ENCODE peak calls at places on chromosomes 5 and 9, in eight cellular contexts. One of them, this sample, is unnamed.

GRCh38 chr9:18490591-18491370 is 16.8 kb downstream of the ADAMTSL1 start:
- DNase-seq in KBM-7: no peak
- DNase-seq in ELR: peak; percentile 100
- DNase-seq in AG09319: peak; percentile 86
- DNase-seq in body of pancreas: peak; percentile 26
- DNase-seq in H9: no peak
- DNase-seq in GM23338: no peak
- DNase-seq in iPS-NIHi11: no peak
- DNase-seq in this sample: peak; percentile 86

GRCh38 chr5:180689071-180689694 is 39.8 kb upstream of the FLT4 start:
- DNase-seq in KBM-7: no peak
- DNase-seq in ELR: no peak
- DNase-seq in AG09319: no peak
- DNase-seq in body of pancreas: no peak
- DNase-seq in H9: no peak
- DNase-seq in GM23338: no peak
- DNase-seq in iPS-NIHi11: no peak
- DNase-seq in this sample: no peak

GRCh38 chr9:27626629-27627564 is 53.6 kb upstream of the C9orf72 start:
- DNase-seq in KBM-7: no peak
- DNase-seq in ELR: no peak
- DNase-seq in AG09319: no peak
- DNase-seq in body of pancreas: no peak
- DNase-seq in H9: no peak
- DNase-seq in GM23338: peak; percentile 57
- DNase-seq in iPS-NIHi11: peak; percentile 21
- DNase-seq in this sample: no peak

GRCh38 chr5:133531634-133532033 is 80.7 kb downstream of the FSTL4 start:
- DNase-seq in KBM-7: no peak
- DNase-seq in ELR: no peak
- DNase-seq in AG09319: no peak
- DNase-seq in body of pancreas: no peak
- DNase-seq in H9: no peak
- DNase-seq in GM23338: no peak
- DNase-seq in iPS-NIHi11: no peak
- DNase-seq in this sample: no peak

GRCh38 chr5:134784946-134785620 is 26.5 kb downstream of the DDX46 start:
- DNase-seq in KBM-7: no peak
- DNase-seq in ELR: peak; percentile 73
- DNase-seq in AG09319: peak; percentile 29
- DNase-seq in body of pancreas: no peak
- DNase-seq in H9: no peak
- DNase-seq in GM23338: peak; percentile 27
- DNase-seq in iPS-NIHi11: peak; percentile 31
- DNase-seq in this sample: no peak

GRCh38 chr9:122265265-122265900 is 701 bp downstream of the MRRF start:
- DNase-seq in KBM-7: no peak
- DNase-seq in ELR: peak; percentile 52
- DNase-seq in AG09319: no peak
- DNase-seq in body of pancreas: no peak
- DNase-seq in H9: peak; percentile 28
- DNase-seq in GM23338: peak; percentile 44
- DNase-seq in iPS-NIHi11: no peak
- DNase-seq in this sample: no peak

GRCh38 chr9:91948423-91949292 is 1.4 kb downstream of the ROR2 start:
- DNase-seq in KBM-7: no peak
- DNase-seq in ELR: peak; percentile 62
- DNase-seq in AG09319: no peak
- DNase-seq in body of pancreas: peak; percentile 51
- DNase-seq in H9: peak; percentile 77
- DNase-seq in GM23338: peak; percentile 88
- DNase-seq in iPS-NIHi11: peak; percentile 73
- DNase-seq in this sample: peak; percentile 77

GRCh38 chr5:34626036-34626435 is 30.1 kb upstream of the RAI14 start:
- DNase-seq in KBM-7: no peak
- DNase-seq in ELR: peak; percentile 97
- DNase-seq in AG09319: no peak
- DNase-seq in body of pancreas: no peak
- DNase-seq in H9: no peak
- DNase-seq in GM23338: no peak
- DNase-seq in iPS-NIHi11: no peak
- DNase-seq in this sample: no peak

GRCh38 chr5:128273736-128274135 is 190.2 kb downstream of the SLC12A2 start:
- DNase-seq in KBM-7: no peak
- DNase-seq in ELR: no peak
- DNase-seq in AG09319: no peak
- DNase-seq in body of pancreas: no peak
- DNase-seq in H9: no peak
- DNase-seq in GM23338: no peak
- DNase-seq in iPS-NIHi11: no peak
- DNase-seq in this sample: no peak

GRCh38 chr9:118640836-118641557 is 728.2 kb downstream of the BRINP1 start:
- DNase-seq in KBM-7: no peak
- DNase-seq in ELR: peak; percentile 58
- DNase-seq in AG09319: no peak
- DNase-seq in body of pancreas: no peak
- DNase-seq in H9: no peak
- DNase-seq in GM23338: no peak
- DNase-seq in iPS-NIHi11: no peak
- DNase-seq in this sample: no peak

GRCh38 chr9:37910271-37910670 is 6.3 kb upstream of the SLC25A51 start:
- DNase-seq in KBM-7: no peak
- DNase-seq in ELR: no peak
- DNase-seq in AG09319: no peak
- DNase-seq in body of pancreas: no peak
- DNase-seq in H9: no peak
- DNase-seq in GM23338: no peak
- DNase-seq in iPS-NIHi11: no peak
- DNase-seq in this sample: no peak

GRCh38 chr5:64869419-64869818 is 100.7 kb downstream of the CWC27 start:
- DNase-seq in KBM-7: no peak
- DNase-seq in ELR: peak; percentile 88
- DNase-seq in AG09319: peak; percentile 32
- DNase-seq in body of pancreas: no peak
- DNase-seq in H9: no peak
- DNase-seq in GM23338: peak; percentile 21
- DNase-seq in iPS-NIHi11: peak; percentile 7
- DNase-seq in this sample: no peak

GRCh38 chr5:154038241-154038603 is 488 bp downstream of the FAM114A2 start:
- DNase-seq in KBM-7: no peak
- DNase-seq in ELR: peak; percentile 49
- DNase-seq in AG09319: no peak
- DNase-seq in body of pancreas: peak; percentile 37
- DNase-seq in H9: no peak
- DNase-seq in GM23338: no peak
- DNase-seq in iPS-NIHi11: peak; percentile 58
- DNase-seq in this sample: no peak

GRCh38 chr9:134725605-134725940 is 84.0 kb downstream of the COL5A1 start:
- DNase-seq in KBM-7: peak; percentile 52
- DNase-seq in ELR: no peak
- DNase-seq in AG09319: no peak
- DNase-seq in body of pancreas: no peak
- DNase-seq in H9: no peak
- DNase-seq in GM23338: no peak
- DNase-seq in iPS-NIHi11: no peak
- DNase-seq in this sample: no peak

GRCh38 chr5:115170128-115170923 is 618 bp upstream of the TRIM36 start:
- DNase-seq in KBM-7: peak; percentile 66
- DNase-seq in ELR: peak; percentile 13
- DNase-seq in AG09319: no peak
- DNase-seq in body of pancreas: no peak
- DNase-seq in H9: no peak
- DNase-seq in GM23338: peak; percentile 73
- DNase-seq in iPS-NIHi11: no peak
- DNase-seq in this sample: no peak

GRCh38 chr5:78361226-78361993 is 993 bp downstream of the SCAMP1 start:
- DNase-seq in KBM-7: peak; percentile 81
- DNase-seq in ELR: peak; percentile 82
- DNase-seq in AG09319: peak; percentile 5
- DNase-seq in body of pancreas: peak; percentile 86
- DNase-seq in H9: no peak
- DNase-seq in GM23338: peak; percentile 69
- DNase-seq in iPS-NIHi11: peak; percentile 43
- DNase-seq in this sample: peak; percentile 48

GRCh38 chr5:143649869-143650268 is 162.1 kb upstream of the HMHB1 start:
- DNase-seq in KBM-7: no peak
- DNase-seq in ELR: no peak
- DNase-seq in AG09319: peak; percentile 67
- DNase-seq in body of pancreas: no peak
- DNase-seq in H9: no peak
- DNase-seq in GM23338: no peak
- DNase-seq in iPS-NIHi11: no peak
- DNase-seq in this sample: no peak

GRCh38 chr9:92180669-92181181 is 65.5 kb upstream of the SPTLC1 start:
- DNase-seq in KBM-7: peak; percentile 54
- DNase-seq in ELR: peak; percentile 82
- DNase-seq in AG09319: peak; percentile 47
- DNase-seq in body of pancreas: peak; percentile 18
- DNase-seq in H9: no peak
- DNase-seq in GM23338: no peak
- DNase-seq in iPS-NIHi11: no peak
- DNase-seq in this sample: no peak

GRCh38 chr9:16178294-16178693 is 625.5 kb downstream of the CCDC171 start:
- DNase-seq in KBM-7: no peak
- DNase-seq in ELR: no peak
- DNase-seq in AG09319: no peak
- DNase-seq in body of pancreas: no peak
- DNase-seq in H9: no peak
- DNase-seq in GM23338: no peak
- DNase-seq in iPS-NIHi11: no peak
- DNase-seq in this sample: no peak

GRCh38 chr5:56047448-56047847 is 52.7 kb upstream of the IL6ST start:
- DNase-seq in KBM-7: no peak
- DNase-seq in ELR: no peak
- DNase-seq in AG09319: no peak
- DNase-seq in body of pancreas: no peak
- DNase-seq in H9: no peak
- DNase-seq in GM23338: no peak
- DNase-seq in iPS-NIHi11: no peak
- DNase-seq in this sample: no peak